ENCODE peak calls at places on chromosomes 3 and 15, in seven cellular contexts. B, L, G, P, R, O and U are unnamed samples.

GRCh38 chr3:59713971-59714370 is 664.1 kb upstream of the CFAP20DC start:
- DNase-seq in G (no peak), L (no peak), B (no peak), P (no peak), O (no peak), R (no peak), U (no peak)

GRCh38 chr3:52849656-52850055 is 14.8 kb upstream of the MUSTN1 start:
- DNase-seq in O (no peak), P (no peak), L (no peak), B (no peak), G (no peak), R (no peak), U (no peak)

GRCh38 chr15:32736351-32737061 is 18.7 kb downstream of the GREM1 start:
- DNase-seq in P (no peak), L (no peak), O (no peak), B (no peak), R (no peak), G (no peak), U (no peak)

GRCh38 chr15:73950479-73951043 is 24.3 kb downstream of the LOXL1 start:
- DNase-seq in P (no peak), O (no peak), B (no peak), R (no peak), L (no peak), G (no peak), U (peak)

GRCh38 chr3:108662141-108662738 is 72.7 kb downstream of the DZIP3 start:
- DNase-seq in G (no peak), R (no peak), O (peak), P (peak), L (no peak), B (peak), U (peak)

GRCh38 chr15:69794643-69795461 is 302.9 kb downstream of the TLE3 start:
- DNase-seq in B (peak), O (peak), G (peak), P (peak), L (peak), R (peak), U (no peak)

GRCh38 chr15:91660174-91660649 is 193.3 kb upstream of the SLCO3A1 start:
- DNase-seq in P (no peak), L (no peak), R (no peak), O (peak), B (no peak), G (no peak), U (no peak)

GRCh38 chr15:78133801-78134200 is 2.6 kb upstream of the CIB2 start:
- DNase-seq in P (no peak), L (peak), O (no peak), R (no peak), B (peak), G (no peak), U (no peak)

GRCh38 chr3:100556656-100557310 is 52.6 kb upstream of the ADGRG7 start:
- DNase-seq in L (peak), R (no peak), P (no peak), G (no peak), O (no peak), B (peak), U (no peak)

GRCh38 chr3:106560451-106560966 is 691.7 kb upstream of the CBLB start:
- DNase-seq in B (peak), O (no peak), G (no peak), L (no peak), P (no peak), R (no peak), U (no peak)

GRCh38 chr3:106758459-106758858 is 618.8 kb upstream of the CCDC54 start:
- DNase-seq in P (no peak), B (no peak), L (no peak), O (no peak), R (no peak), G (no peak), U (no peak)

GRCh38 chr15:27061739-27062138 is 90.8 kb downstream of the GABRG3 start:
- DNase-seq in R (no peak), O (no peak), P (no peak), B (no peak), G (no peak), L (no peak), U (peak)

GRCh38 chr3:33237439-33237838 is 18.8 kb upstream of the SUSD5 start:
- DNase-seq in B (no peak), P (no peak), G (no peak), L (no peak), R (no peak), O (no peak), U (no peak)

GRCh38 chr15:24761704-24762302 is 86.2 kb downstream of the NPAP1 start:
- DNase-seq in P (no peak), R (no peak), L (no peak), B (no peak), G (no peak), O (peak), U (no peak)

GRCh38 chr3:7917443-7918151 is 584.0 kb upstream of the LMCD1 start:
- DNase-seq in B (no peak), G (no peak), L (no peak), P (no peak), O (no peak), R (no peak), U (no peak)

GRCh38 chr15:78109156-78109555 is 16.8 kb downstream of the SH2D7 start:
- DNase-seq in P (no peak), G (no peak), L (no peak), R (no peak), O (no peak), B (no peak), U (no peak)

GRCh38 chr3:50242778-50243551 is 7.0 kb downstream of the GNAI2 start:
- DNase-seq in B (no peak), P (no peak), L (peak), O (peak), R (no peak), G (no peak), U (no peak)

GRCh38 chr3:177150218-177150916 is 46.9 kb downstream of the TBL1XR1 start:
- DNase-seq in P (no peak), G (no peak), B (no peak), R (no peak), O (no peak), L (no peak), U (no peak)

GRCh38 chr3:17088602-17089313 is 204.0 kb downstream of the PLCL2 start:
- DNase-seq in R (peak), L (no peak), G (no peak), O (no peak), P (no peak), B (no peak), U (no peak)

GRCh38 chr15:95278532-95279265 is 1047.3 kb downstream of the MCTP2 start:
- DNase-seq in G (no peak), O (no peak), B (no peak), P (no peak), R (no peak), L (no peak), U (no peak)

DNA sequence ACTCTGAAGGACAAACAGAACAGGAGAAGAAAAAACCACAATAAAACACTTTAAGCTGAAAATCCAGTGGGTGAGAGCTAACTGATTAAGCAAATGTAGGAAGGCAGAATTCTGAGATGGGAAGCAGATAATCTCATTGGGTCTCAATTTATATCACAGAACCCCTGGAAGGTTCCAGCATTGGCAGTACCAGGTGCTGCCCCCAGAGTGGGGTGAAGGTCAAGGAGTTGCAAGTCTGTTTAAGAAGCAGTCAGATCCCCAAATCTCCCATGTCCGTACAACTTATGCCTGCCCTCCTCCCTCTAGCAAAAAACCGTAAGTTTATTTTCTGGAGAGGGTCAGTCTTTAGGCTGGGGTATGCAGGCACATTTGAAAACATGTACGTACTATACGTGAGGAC is 45.1 kb downstream of the PXK start:
- DNase-seq in L (no peak), B (no peak), P (no peak), O (peak), R (no peak), G (no peak), U (no peak)
- TF ChIP-seq CTCF in L (no peak), B (no peak), P (no peak), O (peak), R (no peak), G (no peak), U (no peak)

GRCh38 chr3:25084016-25084415 is 344.0 kb upstream of the RARB start:
- DNase-seq in L (no peak), B (no peak), O (no peak), P (no peak), R (no peak), G (no peak), U (no peak)
- TF ChIP-seq CTCF in L (no peak), B (no peak), O (no peak), P (no peak), R (no peak), G (no peak), U (no peak)

DNA sequence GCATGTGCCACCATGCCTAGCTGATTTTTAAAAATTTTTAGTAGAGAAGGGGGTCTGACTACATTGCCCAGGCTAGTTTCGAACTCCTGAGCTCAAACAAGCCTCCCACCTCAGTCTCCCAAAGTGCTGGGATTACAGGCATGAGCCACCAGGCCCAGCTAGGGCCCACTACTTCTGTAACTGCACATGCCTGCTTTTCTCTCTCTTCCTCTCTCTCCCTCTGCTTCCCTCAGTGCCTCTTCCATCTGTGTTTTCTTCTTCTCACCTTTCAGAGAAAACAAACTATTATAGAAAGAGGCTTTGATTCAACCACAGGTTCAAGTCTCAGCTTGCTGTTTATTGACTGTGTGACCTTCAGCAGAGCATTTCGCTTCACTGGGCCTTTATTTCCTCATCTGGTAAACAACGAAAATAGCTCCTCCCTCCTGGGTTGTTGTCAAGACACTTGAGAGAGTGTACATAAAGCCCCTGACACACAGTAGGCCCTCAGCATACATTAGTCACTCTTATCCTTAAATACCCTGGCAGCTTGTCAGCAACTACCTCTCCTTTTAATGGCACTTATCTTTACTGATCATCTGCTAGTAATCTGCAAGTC is 10.2 kb downstream of the TADA3 start:
- DNase-seq in B (no peak), L (no peak), O (no peak), P (no peak), G (no peak), R (no peak), U (no peak)
- TF ChIP-seq CTCF in B (no peak), L (no peak), O (no peak), P (no peak), G (no peak), R (no peak), U (no peak)

GRCh38 chr3:133573054-133573628 is 345 bp upstream of the CDV3 start:
- DNase-seq in P (peak), L (peak), G (peak), R (peak), O (peak), B (peak), U (peak)
- TF ChIP-seq CTCF in P (no peak), L (no peak), G (peak), R (no peak), O (no peak), B (no peak), U (peak)

GRCh38 chr3:196962108-196962929 is 6.3 kb downstream of the PIGZ start:
- DNase-seq in L (no peak), B (no peak), O (no peak), G (no peak), R (no peak), P (no peak), U (no peak)
- TF ChIP-seq CTCF in L (no peak), B (no peak), O (no peak), G (no peak), R (no peak), P (no peak), U (no peak)

GRCh38 chr15:65085207-65085753 is 8.7 kb downstream of the KBTBD13 start:
- DNase-seq in O (no peak), R (no peak), G (no peak), P (no peak), B (no peak), L (no peak), U (no peak)

GRCh38 chr15:65087873-65088642 is 11.5 kb downstream of the KBTBD13 start:
- DNase-seq in B (no peak), L (no peak), P (peak), G (peak), R (no peak), O (no peak), U (no peak)

GRCh38 chr15:65087411-65087810 is 10.9 kb downstream of the KBTBD13 start:
- DNase-seq in P (no peak), B (no peak), R (no peak), G (no peak), L (no peak), O (no peak), U (no peak)

GRCh38 chr15:65085990-65086679 is 9.6 kb downstream of the KBTBD13 start:
- DNase-seq in P (no peak), G (no peak), B (peak), L (no peak), R (no peak), O (peak), U (peak)

GRCh38 chr15:65086680-65087111 is 10.2 kb downstream of the KBTBD13 start:
- DNase-seq in L (no peak), O (peak), R (no peak), G (no peak), P (no peak), B (no peak), U (peak)
- TF ChIP-seq CTCF in L (no peak), O (peak), R (no peak), G (no peak), P (no peak), B (no peak), U (peak)